ENCODE peak calls at places on chromosomes 4 and X, in six cellular contexts. D is cardiac muscle cell, H is fibroblast of lung, M is pancreas, V is sigmoid colon, O is testis. C is an unnamed sample. For H3K27me3, the result is how much of the 10 kb centered on the place peaks cover.

GRCh38 chr4:107997001-107997788 is 7.5 kb downstream of the HADH start:
- DNase-seq in D (no peak), H (peak), M (no peak), V (peak), O (peak), C (no peak)

GRCh38 chr4:24809376-24809775 is 14.0 kb downstream of the SOD3 start:
- DNase-seq in D (no peak), H (no peak), M (no peak), V (no peak), O (no peak), C (no peak)

GRCh38 chr4:26576171-26576829 is 7.6 kb upstream of the TBC1D19 start:
- DNase-seq in D (peak), H (peak), M (no peak), V (no peak), O (no peak), C (no peak)

GRCh38 chrX:4710618-4711433 is 997.4 kb upstream of the PRKX start:
- DNase-seq in D (no peak), H (peak), M (no peak), V (no peak), O (peak), C (no peak)

GRCh38 chr4:65645185-65645584 is 25.1 kb downstream of the EPHA5 start:
- DNase-seq in D (peak), H (peak), M (no peak), V (no peak), O (no peak), C (no peak)

GRCh38 chrX:36978886-36979285 is 29.3 kb upstream of the FAM47C start:
- DNase-seq in D (peak), H (peak), M (no peak), V (no peak), O (no peak), C (no peak)

GRCh38 chrX:47849776-47850175 is 13.1 kb downstream of the ZNF81 start:
- DNase-seq in D (no peak), H (no peak), M (no peak), V (no peak), O (no peak), C (no peak)

GRCh38 chr4:74218201-74218600 is 60.3 kb downstream of the MTHFD2L start:
- DNase-seq in D (no peak), H (peak), M (no peak), V (no peak), O (no peak), C (no peak)

GRCh38 chrX:3443186-3443585 is 96.7 kb upstream of the MXRA5 start:
- DNase-seq in D (no peak), H (no peak), M (no peak), V (no peak), O (no peak), C (no peak)

GRCh38 chr4:75002381-75002780 is 69.5 kb downstream of the PARM1 start:
- DNase-seq in D (no peak), H (no peak), M (no peak), V (no peak), O (no peak), C (no peak)

GRCh38 chr4:156558365-156559025 is 413.1 kb downstream of the PDGFC start:
- DNase-seq in D (no peak), H (peak), M (no peak), V (no peak), O (no peak), C (no peak)

GRCh38 chr4:68407868-68408190 is 39.4 kb upstream of the TMPRSS11E start:
- DNase-seq in D (no peak), H (no peak), M (no peak), V (no peak), O (no peak), C (no peak)

GRCh38 chr4:11471613-11472012 is 42.9 kb upstream of the HS3ST1 start:
- DNase-seq in D (peak), H (no peak), M (no peak), V (peak), O (no peak), C (no peak)

GRCh38 chr4:5970381-5971076 is 47.7 kb downstream of the C4orf50 start:
- DNase-seq in D (no peak), H (no peak), M (no peak), V (peak), O (no peak), C (no peak)

GRCh38 chr4:42401171-42401570 is 3.9 kb downstream of the SHISA3 start:
- DNase-seq in D (no peak), H (no peak), M (no peak), V (no peak), O (no peak), C (no peak)

GRCh38 chr4:84531689-84532088 is 32.6 kb upstream of the NKX6-1 start:
- DNase-seq in D (no peak), H (no peak), M (no peak), V (no peak), O (no peak), C (no peak)

GRCh38 chr4:158094413-158095110 is 78.3 kb downstream of the GASK1B start:
- DNase-seq in D (peak), H (peak), M (peak), V (no peak), O (no peak), C (no peak)

GRCh38 chrX:110432831-110433230 is 74.2 kb downstream of the RTL9 start:
- DNase-seq in D (no peak), H (no peak), M (no peak), V (no peak), O (no peak), C (no peak)

GRCh38 chrX:110056419-110056818 is 53.5 kb downstream of the TMEM164 start:
- DNase-seq in D (no peak), H (no peak), M (no peak), V (no peak), O (no peak), C (no peak)

GRCh38 chr4:154406022-154406835 is 85.4 kb downstream of the DCHS2 start:
- DNase-seq in D (no peak), H (no peak), M (no peak), V (no peak), O (no peak), C (no peak)

GRCh38 chr4:82691431-82691830 is 107.2 kb downstream of the SCD5 start:
- DNase-seq in D (no peak), H (no peak), M (no peak), V (no peak), O (no peak), C (no peak)

GRCh38 chr4:37879365-37879764 is 11.5 kb upstream of the TBC1D1 start:
- DNase-seq in D (no peak), H (no peak), M (no peak), V (no peak), O (no peak), C (no peak)

GRCh38 chr4:144591401-144591800 is 54.6 kb upstream of the HHIP start:
- DNase-seq in D (peak), H (peak), M (no peak), V (no peak), O (no peak), C (no peak)

GRCh38 chr4:61877893-61878292 is 677.8 kb downstream of the ADGRL3 start:
- DNase-seq in D (peak), H (no peak), M (no peak), V (no peak), O (no peak), C (no peak)

GRCh38 chr4:36363024-36363423 is 81.6 kb downstream of the DTHD1 start:
- DNase-seq in D (no peak), H (peak), M (no peak), V (no peak), O (no peak), C (no peak)

GRCh38 chr4:41575207-41575606 is 37.2 kb downstream of the LIMCH1 start:
- DNase-seq in D (peak), H (no peak), M (no peak), V (no peak), O (no peak), C (no peak)

GRCh38 chr4:58081356-58081755 is 971.2 kb upstream of the IGFBP7 start:
- DNase-seq in D (no peak), H (no peak), M (no peak), V (no peak), O (no peak), C (no peak)

GRCh38 chr4:106353786-106354185 is 14.8 kb downstream of the GIMD1 start:
- DNase-seq in D (no peak), H (no peak), M (no peak), V (no peak), O (no peak), C (no peak)

GRCh38 chr4:37014584-37014983 is 230.0 kb upstream of the NWD2 start:
- DNase-seq in D (no peak), H (no peak), M (no peak), V (no peak), O (no peak), C (no peak)

GRCh38 chr4:153374471-153374870 is 30.0 kb downstream of the MND1 start:
- DNase-seq in D (peak), H (no peak), M (no peak), V (no peak), O (no peak), C (no peak)

GRCh38 chrX:83759872-83760271 is 101.1 kb upstream of the CYLC1 start:
- DNase-seq in D (no peak), H (peak), M (no peak), V (no peak), O (no peak), C (no peak)
- TF ChIP-seq CTCF in D (no peak), H (no peak), M (peak), V (no peak), O (no peak), C (no peak)

DNA sequence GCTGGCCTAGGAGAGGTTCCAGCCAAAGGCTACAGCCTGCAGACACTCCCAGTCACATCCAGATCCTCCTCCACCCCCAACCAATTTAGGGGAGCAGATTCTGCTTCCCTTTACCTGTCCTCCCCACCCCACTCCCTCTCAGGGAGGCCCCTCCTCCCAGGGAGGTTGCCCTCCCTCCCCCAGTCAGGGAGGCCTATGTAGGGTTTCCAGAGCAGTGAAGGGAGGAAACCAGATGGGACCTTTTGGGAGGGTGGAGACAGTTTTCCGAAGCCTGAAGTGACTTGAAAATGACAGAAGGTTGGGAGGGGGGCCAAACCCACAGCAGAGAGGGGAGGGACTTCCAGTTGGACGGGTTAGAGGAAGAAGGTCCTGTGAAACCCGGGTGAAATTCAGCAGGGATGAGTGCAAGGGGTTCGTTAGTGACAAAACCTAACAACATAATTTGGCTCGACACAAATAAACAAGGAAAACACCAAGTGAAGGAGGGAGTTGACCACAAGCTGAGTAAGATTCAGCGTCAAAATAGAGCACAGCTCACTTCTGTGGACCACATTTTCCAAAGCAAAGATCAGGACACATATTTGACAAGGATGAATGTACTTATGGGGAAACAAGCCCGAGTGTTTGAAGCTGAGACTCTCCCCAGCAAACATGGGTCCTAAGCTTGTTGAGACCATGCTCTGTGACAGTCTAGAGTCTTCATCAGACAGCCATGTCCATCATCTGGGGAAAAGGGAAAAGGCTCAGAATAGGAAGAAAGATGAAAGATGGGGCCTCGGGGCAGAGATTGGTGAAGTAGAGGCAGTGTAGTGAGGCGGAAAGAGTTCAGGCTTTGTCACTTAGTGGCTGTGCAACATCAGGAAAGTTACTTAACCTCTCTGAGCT is 46.4 kb downstream of the PRPS1 start:
- DNase-seq in D (peak), H (peak), M (no peak), V (peak), O (peak), C (peak)
- H3K27me3 ChIP-seq in D (under half), H (under half), M (under half), V (under half), O (under half), C (under half)

DNA sequence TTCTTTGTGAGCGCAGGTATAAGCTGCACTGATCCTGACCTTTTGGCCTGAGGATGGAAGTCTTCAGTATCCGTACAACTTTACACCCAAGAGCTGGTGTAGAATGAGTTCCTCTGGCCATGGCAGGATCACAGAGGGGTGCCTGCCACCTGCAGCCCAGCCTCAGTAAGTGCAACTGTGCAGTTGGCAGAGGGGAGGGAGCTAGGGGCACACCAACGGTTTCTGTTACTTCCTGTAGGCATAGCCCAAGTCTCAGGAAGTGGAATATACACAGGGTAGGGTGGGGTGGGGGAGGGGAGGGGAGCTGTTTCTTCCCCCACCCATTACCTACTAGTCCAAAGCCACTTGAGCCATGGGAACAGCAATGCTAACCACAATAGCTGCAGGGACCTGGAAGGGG is 85.4 kb upstream of the GBA3 start:
- DNase-seq in D (peak), H (peak), M (peak), V (peak), O (peak), C (peak)
- TF ChIP-seq CTCF in D (peak), H (peak), M (peak), V (peak), O (no peak), C (peak)

GRCh38 chr4:3644849-3645627 is 112.8 kb upstream of the LRPAP1 start:
- DNase-seq in D (no peak), H (peak), M (no peak), V (no peak), O (no peak), C (no peak)
- H3K27me3 ChIP-seq in D (under half), H (under half), M (under half), V (under half), O (under half), C (under half)

GRCh38 chr4:51901363-51901762 is 58.4 kb downstream of the DCUN1D4 start:
- DNase-seq in D (no peak), H (no peak), M (no peak), V (no peak), O (no peak), C (no peak)

GRCh38 chr4:51890760-51891159 is 47.8 kb downstream of the DCUN1D4 start:
- DNase-seq in D (no peak), H (no peak), M (no peak), V (no peak), O (no peak), C (no peak)

GRCh38 chr4:51894246-51894645 is 51.3 kb downstream of the DCUN1D4 start:
- DNase-seq in D (peak), H (peak), M (no peak), V (no peak), O (no peak), C (no peak)

GRCh38 chr4:51895158-51895557 is 52.2 kb downstream of the DCUN1D4 start:
- DNase-seq in D (no peak), H (no peak), M (no peak), V (no peak), O (no peak), C (no peak)

DNA sequence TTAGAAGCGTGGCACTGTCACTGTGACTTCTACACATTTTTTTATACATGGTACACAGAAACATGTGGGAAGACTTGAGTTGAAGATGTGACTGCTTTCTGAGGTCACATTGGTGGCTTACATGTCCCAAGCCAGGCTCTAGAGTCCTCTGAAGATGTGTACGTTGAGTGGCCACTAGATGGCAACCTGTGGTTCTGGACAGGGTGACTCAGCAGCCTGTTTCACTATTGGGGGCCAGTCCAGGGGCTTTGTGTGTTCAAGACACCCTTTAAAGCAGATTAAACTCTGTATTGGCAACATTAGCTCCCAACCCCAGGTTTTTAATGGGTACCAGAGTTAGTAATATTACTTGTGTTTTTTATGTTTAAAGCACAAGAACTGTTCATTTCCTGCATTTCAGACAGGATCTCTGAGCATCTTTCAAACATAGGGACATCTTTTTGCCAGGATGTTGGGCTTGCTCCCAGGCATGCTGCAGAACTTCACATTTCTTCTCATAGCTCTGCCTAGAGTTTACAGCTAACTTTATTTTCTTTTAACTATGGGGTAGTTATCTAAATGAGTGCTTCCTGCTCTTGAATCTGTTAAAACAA is 53.0 kb downstream of the DCUN1D4 start:
- DNase-seq in D (peak), H (peak), M (no peak), V (peak), O (peak), C (peak)
- TF ChIP-seq CTCF in D (peak), H (peak), M (peak), V (peak), O (peak), C (peak)

DNA sequence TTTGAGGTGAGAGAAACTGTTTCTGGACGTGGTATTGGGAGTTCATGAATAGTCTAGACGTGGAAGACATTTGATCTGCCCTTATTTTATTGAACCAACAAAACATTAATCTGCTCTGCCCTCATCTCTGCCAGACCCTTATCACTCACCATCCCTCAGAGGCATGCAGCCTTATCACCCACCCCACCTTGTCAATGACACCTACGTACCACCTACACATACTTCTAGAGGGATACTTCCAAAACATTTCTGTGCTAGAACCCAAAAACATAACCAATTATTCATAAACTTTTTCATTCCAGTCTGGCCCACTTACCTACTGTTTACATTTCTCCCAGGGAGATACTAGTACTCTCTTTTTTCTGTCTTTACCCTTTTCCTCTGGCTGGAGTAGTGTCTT is 105.2 kb downstream of the RS1 start:
- DNase-seq in D (no peak), H (no peak), M (no peak), V (no peak), O (no peak), C (no peak)
- H3K27me3 ChIP-seq in D (under half), H (under half), M (under half), V (under half), O (under half), C (under half)